ENCODE peak calls at places on chromosomes 7 and 10, in nine cellular contexts. F is activated T-cell treated with anti-CD3 and anti-CD28 coated beads for 1 hour; P is activated CD4-positive, alpha-beta T cell treated with anti-CD3 and anti-CD28 coated beads, Interleukin-2, amount 50 U/mL, for 1 hour; M is Daoy; L is stimulated activated CD4-positive, alpha-beta T cell treated with anti-CD3 and anti-CD28 coated beads, Interleukin-1b, Interleukin-23, amount 100 ng/mL, for 48 hours; K is dorsolateral prefrontal cortex; Z is endodermal cell; S is HT1080; V is SJSA1. E is an unnamed sample.

GRCh38 chr10:70430489-70431445 is 10.7 kb downstream of the NODAL start:
- DNase-seq in V (no peak), S (no peak), P (no peak), F (no peak), M (no peak), Z (no peak), L (no peak), K (no peak), E (peak)

GRCh38 chr10:133180192-133180914 is 20.3 kb downstream of the KNDC1 start:
- DNase-seq in M (no peak), K (no peak), V (no peak), P (no peak), S (no peak), L (no peak), F (no peak), Z (no peak), E (no peak)

GRCh38 chr10:102644646-102645387 is 538 bp downstream of the TRIM8 start:
- DNase-seq in V (peak), Z (peak), F (peak), M (peak), K (peak), S (peak), L (peak), P (peak), E (peak)

GRCh38 chr7:1323178-1324027 is 90.7 kb downstream of the UNCX start:
- DNase-seq in Z (no peak), L (no peak), V (no peak), F (no peak), K (no peak), S (no peak), M (no peak), P (no peak), E (no peak)

GRCh38 chr7:158263964-158264748 is 323.5 kb downstream of the PTPRN2 start:
- DNase-seq in P (no peak), L (no peak), Z (no peak), K (no peak), S (no peak), M (no peak), V (no peak), F (no peak), E (no peak)

GRCh38 chr7:13068032-13068431 is 380.6 kb downstream of the ARL4A start:
- DNase-seq in P (no peak), M (no peak), L (no peak), S (no peak), Z (no peak), V (no peak), F (no peak), K (no peak), E (no peak)

GRCh38 chr10:101834341-101834740 is 9.3 kb downstream of the KCNIP2 start:
- DNase-seq in Z (no peak), K (no peak), L (no peak), S (peak), M (no peak), P (no peak), V (no peak), F (no peak), E (no peak)

GRCh38 chr7:11450246-11450645 is 381.8 kb downstream of the THSD7A start:
- DNase-seq in S (no peak), M (no peak), Z (no peak), K (no peak), L (no peak), P (no peak), V (no peak), F (no peak), E (no peak)

GRCh38 chr10:2933519-2933918 is 133.8 kb upstream of the PFKP start:
- DNase-seq in Z (peak), P (no peak), L (no peak), F (no peak), M (no peak), K (no peak), S (no peak), V (no peak), E (no peak)

GRCh38 chr10:95694665-95695064 is 938 bp upstream of the TCTN3 start:
- DNase-seq in L (no peak), V (no peak), F (no peak), P (no peak), S (no peak), Z (no peak), M (no peak), K (no peak), E (no peak)

GRCh38 chr7:47373871-47374451 is 207.9 kb downstream of the TNS3 start:
- DNase-seq in P (no peak), S (no peak), Z (no peak), M (no peak), V (no peak), F (no peak), L (no peak), K (no peak), E (no peak)

GRCh38 chr7:82339958-82340357 is 103.6 kb downstream of the CACNA2D1 start:
- DNase-seq in S (peak), M (no peak), L (no peak), F (no peak), Z (no peak), K (no peak), V (no peak), P (no peak), E (no peak)

GRCh38 chr10:60182691-60183090 is 207.0 kb downstream of the ANK3 start:
- DNase-seq in K (no peak), F (no peak), L (no peak), P (no peak), Z (no peak), M (peak), S (no peak), V (no peak), E (no peak)

GRCh38 chr10:53808677-53809076 is 992.4 kb downstream of the PCDH15 start:
- DNase-seq in S (no peak), M (no peak), V (no peak), K (no peak), Z (peak), P (no peak), L (no peak), F (no peak), E (no peak)

GRCh38 chr10:92822060-92822634 is 26.2 kb upstream of the EXOC6 start:
- DNase-seq in S (peak), L (no peak), M (peak), F (no peak), V (peak), K (no peak), P (no peak), Z (no peak), E (no peak)

GRCh38 chr10:64515975-64516699 is 994.9 kb downstream of the REEP3 start:
- DNase-seq in Z (no peak), K (peak), S (no peak), L (no peak), M (no peak), P (no peak), V (no peak), F (no peak), E (no peak)

GRCh38 chr10:4450981-4451501 is 375.0 kb upstream of the AKR1E2 start:
- DNase-seq in Z (no peak), L (no peak), V (no peak), F (no peak), K (no peak), S (peak), P (no peak), M (no peak), E (no peak)

GRCh38 chr7:117941138-117941810 is 68.0 kb upstream of the CTTNBP2 start:
- DNase-seq in S (no peak), K (no peak), Z (no peak), M (no peak), P (no peak), F (no peak), L (no peak), V (no peak), E (no peak)

GRCh38 chr10:116278832-116279231 is 5.8 kb upstream of the GFRA1 start:
- DNase-seq in L (no peak), P (no peak), F (no peak), K (no peak), V (no peak), Z (no peak), S (no peak), M (peak), E (no peak)

GRCh38 chr7:14457567-14458453 is 444.7 kb downstream of the DGKB start:
- DNase-seq in L (peak), S (peak), F (peak), Z (peak), K (peak), P (peak), M (peak), V (peak), E (peak)

GRCh38 chr7:128713794-128714193 is 25.4 kb upstream of the CALU start:
- DNase-seq in M (peak), K (no peak), Z (no peak), L (no peak), F (no peak), V (peak), S (peak), P (no peak), E (no peak)

GRCh38 chr10:21675157-21675796 is 141.2 kb downstream of the MLLT10 start:
- DNase-seq in F (no peak), K (no peak), L (peak), M (peak), P (peak), S (peak), V (peak), Z (peak), E (peak)

GRCh38 chr7:22549051-22549450 is 49.1 kb upstream of the STEAP1B start:
- DNase-seq in S (no peak), Z (peak), M (no peak), F (no peak), P (no peak), V (no peak), K (no peak), L (no peak), E (no peak)

GRCh38 chr10:49643296-49644034 is 29.6 kb downstream of the CHAT start:
- DNase-seq in P (no peak), L (no peak), K (no peak), V (no peak), Z (peak), F (no peak), S (no peak), M (no peak), E (no peak)

GRCh38 chr10:67808706-67809105 is 29.3 kb downstream of the DNAJC12 start:
- DNase-seq in F (no peak), M (no peak), Z (peak), L (no peak), V (no peak), P (no peak), K (peak), S (no peak), E (no peak)

GRCh38 chr10:3781458-3782098 is 3.4 kb downstream of the KLF6 start:
- DNase-seq in M (peak), F (no peak), K (no peak), L (peak), P (peak), V (peak), Z (peak), S (peak), E (peak)

GRCh38 chr10:132129431-132129830 is 57.3 kb upstream of the DPYSL4 start:
- DNase-seq in L (no peak), F (no peak), K (no peak), M (no peak), Z (no peak), V (no peak), P (no peak), S (no peak), E (no peak)

GRCh38 chr10:92855560-92855959 is 7.2 kb downstream of the EXOC6 start:
- DNase-seq in S (no peak), Z (no peak), L (no peak), V (no peak), F (no peak), M (no peak), P (no peak), K (no peak), E (no peak)

GRCh38 chr7:137474627-137475026 is 131.1 kb upstream of the PTN start:
- DNase-seq in S (no peak), P (no peak), V (no peak), F (no peak), Z (no peak), K (no peak), M (no peak), L (no peak), E (no peak)

GRCh38 chr7:19558527-19558926 is 150.3 kb downstream of the POLR1F start:
- DNase-seq in M (peak), K (no peak), Z (no peak), V (peak), F (no peak), L (no peak), P (no peak), S (peak), E (no peak)

GRCh38 chr10:122706947-122707346 is 7.3 kb upstream of the C10orf120 start:
- DNase-seq in S (no peak), K (no peak), P (no peak), F (no peak), Z (no peak), L (no peak), V (no peak), M (no peak), E (no peak)

GRCh38 chr10:103273026-103273425 is 3.9 kb upstream of the INA start:
- DNase-seq in L (no peak), Z (peak), P (no peak), F (no peak), S (peak), V (peak), K (no peak), M (peak), E (no peak)

GRCh38 chr10:89118091-89118490 is 89.0 kb downstream of the CH25H start:
- DNase-seq in Z (no peak), F (no peak), S (peak), M (peak), L (no peak), V (peak), K (no peak), P (no peak), E (no peak)

GRCh38 chr7:118259115-118259514 is 34.6 kb downstream of the ANKRD7 start:
- DNase-seq in F (no peak), V (no peak), S (no peak), P (no peak), L (no peak), K (no peak), Z (no peak), M (no peak), E (no peak)

E was measured in CD4-positive, CD25-positive, alpha-beta regulatory T cell.